ENCODE peak calls at places on chromosomes 7 and 10, in six cellular contexts. One of them, this sample, is unnamed.

GRCh38 chr7:93150200-93150835 is 2.1 kb upstream of the SAMD9L start:
- DNase-seq in colonic mucosa: no peak
- DNase-seq in lung: no peak
- DNase-seq in HCT116: no peak
- DNase-seq in psoas muscle: no peak
- DNase-seq in upper lobe of right lung: no peak
- DNase-seq in this sample: peak; percentile 74

GRCh38 chr10:89659185-89660131 is 14.4 kb upstream of the PANK1 start:
- DNase-seq in colonic mucosa: no peak
- DNase-seq in lung: no peak
- DNase-seq in HCT116: no peak
- DNase-seq in psoas muscle: no peak
- DNase-seq in upper lobe of right lung: no peak
- DNase-seq in this sample: no peak

GRCh38 chr10:114404171-114405010 is at the start of gene AFAP1L2:
- DNase-seq in colonic mucosa: peak; percentile 71
- DNase-seq in lung: no peak
- DNase-seq in HCT116: no peak
- DNase-seq in psoas muscle: peak; percentile 65
- DNase-seq in upper lobe of right lung: no peak
- DNase-seq in this sample: peak; percentile 29

GRCh38 chr7:129454249-129454551 is 20.0 kb downstream of the STRIP2 start:
- DNase-seq in colonic mucosa: no peak
- DNase-seq in lung: no peak
- DNase-seq in HCT116: no peak
- DNase-seq in psoas muscle: no peak
- DNase-seq in upper lobe of right lung: no peak
- DNase-seq in this sample: peak; percentile 83

GRCh38 chr7:100053201-100053600 is 3.6 kb downstream of the ZSCAN21 start:
- DNase-seq in colonic mucosa: peak; percentile 60
- DNase-seq in lung: peak; percentile 48
- DNase-seq in HCT116: peak; percentile 57
- DNase-seq in psoas muscle: peak; percentile 66
- DNase-seq in upper lobe of right lung: no peak
- DNase-seq in this sample: peak; percentile 80

GRCh38 chr10:11875499-11876281 is 52.5 kb downstream of the PROSER2 start:
- DNase-seq in colonic mucosa: peak; percentile 87
- DNase-seq in lung: peak; percentile 92
- DNase-seq in HCT116: peak; percentile 88
- DNase-seq in psoas muscle: peak; percentile 91
- DNase-seq in upper lobe of right lung: peak; percentile 93
- DNase-seq in this sample: peak; percentile 94

GRCh38 chr7:42493436-42494198 is 256.6 kb upstream of the GLI3 start:
- DNase-seq in colonic mucosa: peak; percentile 63
- DNase-seq in lung: peak; percentile 79
- DNase-seq in HCT116: no peak
- DNase-seq in psoas muscle: peak; percentile 86
- DNase-seq in upper lobe of right lung: peak; percentile 83
- DNase-seq in this sample: peak; percentile 85

GRCh38 chr10:17836917-17837316 is 27.8 kb downstream of the MRC1 start:
- DNase-seq in colonic mucosa: peak; percentile 43
- DNase-seq in lung: peak; percentile 36
- DNase-seq in HCT116: no peak
- DNase-seq in psoas muscle: no peak
- DNase-seq in upper lobe of right lung: no peak
- DNase-seq in this sample: peak; percentile 59

GRCh38 chr7:2612445-2613112 is 19.2 kb upstream of the TTYH3 start:
- DNase-seq in colonic mucosa: peak; percentile 68
- DNase-seq in lung: no peak
- DNase-seq in HCT116: peak; percentile 39
- DNase-seq in psoas muscle: no peak
- DNase-seq in upper lobe of right lung: no peak
- DNase-seq in this sample: no peak

GRCh38 chr7:151051108-151051507 is 2.8 kb downstream of the ASIC3 start:
- DNase-seq in colonic mucosa: peak; percentile 45
- DNase-seq in lung: peak; percentile 48
- DNase-seq in HCT116: no peak
- DNase-seq in psoas muscle: peak; percentile 82
- DNase-seq in upper lobe of right lung: peak; percentile 79
- DNase-seq in this sample: peak; percentile 51

GRCh38 chr7:20238754-20239324 is 21.7 kb upstream of the MACC1 start:
- DNase-seq in colonic mucosa: no peak
- DNase-seq in lung: no peak
- DNase-seq in HCT116: no peak
- DNase-seq in psoas muscle: no peak
- DNase-seq in upper lobe of right lung: peak; percentile 81
- DNase-seq in this sample: peak; percentile 51

GRCh38 chr10:123294109-123294508 is 139.9 kb downstream of the BUB3 start:
- DNase-seq in colonic mucosa: no peak
- DNase-seq in lung: no peak
- DNase-seq in HCT116: no peak
- DNase-seq in psoas muscle: no peak
- DNase-seq in upper lobe of right lung: no peak
- DNase-seq in this sample: peak; percentile 19

GRCh38 chr10:106652279-106652678 is 512.2 kb downstream of the SORCS1 start:
- DNase-seq in colonic mucosa: no peak
- DNase-seq in lung: no peak
- DNase-seq in HCT116: no peak
- DNase-seq in psoas muscle: no peak
- DNase-seq in upper lobe of right lung: no peak
- DNase-seq in this sample: peak; percentile 6

GRCh38 chr10:51425431-51425830 is 274.0 kb downstream of the CSTF2T start:
- DNase-seq in colonic mucosa: no peak
- DNase-seq in lung: no peak
- DNase-seq in HCT116: no peak
- DNase-seq in psoas muscle: no peak
- DNase-seq in upper lobe of right lung: no peak
- DNase-seq in this sample: no peak

GRCh38 chr10:133356953-133357292 is 896 bp downstream of the FUOM start:
- DNase-seq in colonic mucosa: no peak
- DNase-seq in lung: no peak
- DNase-seq in HCT116: no peak
- DNase-seq in psoas muscle: no peak
- DNase-seq in upper lobe of right lung: no peak
- DNase-seq in this sample: no peak

GRCh38 chr7:94698275-94698674 is 42.3 kb upstream of the SGCE start:
- DNase-seq in colonic mucosa: no peak
- DNase-seq in lung: no peak
- DNase-seq in HCT116: peak; percentile 13
- DNase-seq in psoas muscle: no peak
- DNase-seq in upper lobe of right lung: no peak
- DNase-seq in this sample: peak; percentile 74

GRCh38 chr7:45885264-45885882 is 2.9 kb upstream of the IGFBP1 start:
- DNase-seq in colonic mucosa: no peak
- DNase-seq in lung: no peak
- DNase-seq in HCT116: peak; percentile 16
- DNase-seq in psoas muscle: no peak
- DNase-seq in upper lobe of right lung: no peak
- DNase-seq in this sample: peak; percentile 20

GRCh38 chr7:50509459-50509858 is 55.7 kb downstream of the DDC start:
- DNase-seq in colonic mucosa: no peak
- DNase-seq in lung: no peak
- DNase-seq in HCT116: no peak
- DNase-seq in psoas muscle: no peak
- DNase-seq in upper lobe of right lung: no peak
- DNase-seq in this sample: peak; percentile 15

GRCh38 chr7:73668103-73668937 is 689 bp downstream of the VPS37D start:
- DNase-seq in colonic mucosa: no peak
- DNase-seq in lung: no peak
- DNase-seq in HCT116: no peak
- DNase-seq in psoas muscle: peak; percentile 40
- DNase-seq in upper lobe of right lung: no peak
- DNase-seq in this sample: no peak
- H3K4me3 ChIP-seq in colonic mucosa: peak overlapping the region; percentile 31
- H3K4me3 ChIP-seq in lung: peak overlapping the region; percentile 64
- H3K4me3 ChIP-seq in HCT116: peak overlapping the region; percentile 68
- H3K4me3 ChIP-seq in psoas muscle: peak overlapping the region; percentile 68
- H3K4me3 ChIP-seq in upper lobe of right lung: peak overlapping the region; percentile 53
- H3K4me3 ChIP-seq in this sample: peak overlapping the region; percentile 36

DNA sequence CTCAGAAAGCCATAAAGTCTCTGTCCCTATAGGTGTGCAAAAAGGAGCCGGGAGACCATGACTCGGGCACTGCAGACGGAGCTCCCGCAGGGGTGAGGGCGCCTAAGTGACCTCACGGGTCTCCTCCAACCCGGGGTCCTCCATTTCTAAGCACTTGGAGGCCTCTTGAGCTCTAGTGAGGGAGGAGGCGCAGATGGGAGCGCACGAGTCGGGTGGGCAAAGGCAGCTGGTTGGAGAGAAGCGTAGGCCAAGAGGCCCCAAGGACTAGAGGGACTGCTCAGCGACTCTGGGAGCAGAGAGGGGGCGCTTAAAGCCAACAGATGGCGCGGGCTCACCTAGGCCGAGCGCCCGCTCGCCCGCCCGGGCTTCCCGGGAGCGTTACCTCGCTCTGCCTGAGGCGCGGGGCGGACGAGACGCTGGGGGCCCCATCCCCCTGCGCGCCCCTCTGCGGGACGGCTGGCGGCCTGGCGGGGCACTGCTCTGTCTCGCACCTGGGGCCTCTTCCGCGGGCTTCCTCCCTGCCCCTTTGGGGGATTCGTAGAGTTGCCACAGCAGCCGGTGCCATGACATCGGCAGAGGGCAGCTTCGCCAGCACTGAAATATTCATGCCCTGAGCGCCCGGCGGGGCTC is 521 bp upstream of the CDH23 start:
- DNase-seq in colonic mucosa: no peak
- DNase-seq in lung: no peak
- DNase-seq in HCT116: no peak
- DNase-seq in psoas muscle: peak; percentile 72
- DNase-seq in upper lobe of right lung: peak; percentile 68
- DNase-seq in this sample: no peak
- TF ChIP-seq CTCF in colonic mucosa: no peak
- TF ChIP-seq CTCF in lung: peak; percentile 3
- TF ChIP-seq CTCF in HCT116: no peak
- TF ChIP-seq CTCF in psoas muscle: peak; percentile 50
- TF ChIP-seq CTCF in upper lobe of right lung: peak; percentile 47
- TF ChIP-seq CTCF in this sample: peak; percentile 44

DNA sequence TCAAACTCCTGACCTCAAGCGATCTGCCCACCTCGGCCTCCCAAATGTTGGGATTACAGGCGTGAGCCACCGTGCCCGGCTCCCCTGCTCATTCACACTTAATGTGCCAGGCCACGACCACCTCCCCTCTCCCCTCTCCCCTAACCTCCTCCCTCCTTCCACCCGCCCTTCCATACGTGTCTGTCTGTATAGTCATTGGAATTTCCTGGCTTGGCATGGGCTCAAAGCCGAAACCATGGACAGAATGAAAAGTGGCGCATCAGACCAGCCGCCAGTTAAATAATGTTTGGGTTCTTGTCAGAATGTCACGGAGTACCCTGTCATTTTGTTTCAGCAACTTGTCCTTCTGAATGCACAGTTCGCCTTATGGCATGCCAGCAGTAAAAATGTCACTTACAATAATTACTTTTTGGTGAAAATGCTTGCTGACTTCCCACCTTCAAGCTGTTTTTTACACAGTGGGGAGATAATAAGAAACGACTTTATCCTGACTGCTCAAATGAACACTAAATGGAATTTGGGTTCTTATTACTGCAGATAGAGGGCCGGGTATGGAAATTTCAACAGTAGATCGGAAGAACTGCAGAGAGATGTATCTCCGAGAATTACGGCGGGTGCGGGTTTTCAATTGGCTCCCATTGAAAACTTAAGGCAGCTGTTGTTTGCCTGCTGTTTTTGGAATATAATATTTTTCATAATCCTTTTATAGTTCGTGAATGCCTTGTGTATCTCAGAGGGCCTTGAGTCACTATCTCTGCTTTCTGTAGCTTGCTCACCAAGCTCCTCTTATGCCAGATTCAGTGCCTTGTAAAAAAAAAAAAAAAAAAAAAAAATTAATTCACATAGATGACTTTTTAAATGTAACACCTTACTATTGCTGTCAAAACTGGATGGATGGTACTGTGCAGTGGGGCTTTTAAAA is 65.5 kb upstream of the SH2B2 start:
- DNase-seq in colonic mucosa: no peak
- DNase-seq in lung: no peak
- DNase-seq in HCT116: no peak
- DNase-seq in psoas muscle: no peak
- DNase-seq in upper lobe of right lung: no peak
- DNase-seq in this sample: peak; percentile 40
- H3K4me3 ChIP-seq in colonic mucosa: no peak overlapping the region
- H3K4me3 ChIP-seq in lung: no peak overlapping the region
- H3K4me3 ChIP-seq in HCT116: no peak overlapping the region
- H3K4me3 ChIP-seq in psoas muscle: no peak overlapping the region
- H3K4me3 ChIP-seq in upper lobe of right lung: no peak overlapping the region
- H3K4me3 ChIP-seq in this sample: no peak overlapping the region

DNA sequence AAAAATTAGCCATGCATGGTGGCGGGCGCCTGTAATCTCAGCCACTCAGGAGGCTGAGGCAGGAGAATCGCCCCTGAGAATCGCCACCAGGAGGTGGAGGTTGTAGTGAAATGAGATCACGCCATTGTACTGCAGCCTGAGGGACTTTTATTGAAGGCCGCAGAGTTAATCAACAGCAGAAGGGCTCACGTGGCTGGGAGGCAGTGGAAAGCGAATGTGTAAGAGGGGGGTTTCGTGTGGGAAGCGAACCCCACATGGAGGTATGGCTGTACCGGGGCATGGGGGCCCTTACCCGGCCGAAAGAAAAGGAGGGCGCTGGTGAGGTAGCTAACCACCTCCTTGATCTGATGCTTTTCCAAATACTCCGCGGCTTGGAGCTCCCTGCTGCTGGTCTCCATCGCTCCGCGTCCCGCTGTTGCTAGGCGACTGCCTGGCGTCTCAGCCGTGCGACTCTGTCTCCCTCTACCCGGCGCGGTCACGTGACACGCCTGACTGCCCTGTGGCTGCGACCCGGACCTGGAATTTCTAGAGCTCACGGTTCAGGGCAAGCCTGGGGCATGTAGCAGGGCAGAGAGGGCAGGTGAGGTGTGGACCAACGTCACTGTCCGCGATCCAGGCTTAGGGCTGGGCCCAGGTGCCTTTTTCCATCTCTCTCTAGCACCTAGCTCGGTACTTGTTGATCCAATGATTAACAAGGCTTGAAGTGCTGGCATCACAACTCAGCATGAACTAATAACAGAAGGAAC is at the start of gene EFCAB10:
- DNase-seq in colonic mucosa: peak; percentile 64
- DNase-seq in lung: peak; percentile 77
- DNase-seq in HCT116: peak; percentile 56
- DNase-seq in psoas muscle: peak; percentile 63
- DNase-seq in upper lobe of right lung: peak; percentile 91
- DNase-seq in this sample: peak; percentile 59
- TF ChIP-seq CTCF in colonic mucosa: no peak
- TF ChIP-seq CTCF in lung: no peak
- TF ChIP-seq CTCF in HCT116: no peak
- TF ChIP-seq CTCF in psoas muscle: no peak
- TF ChIP-seq CTCF in upper lobe of right lung: no peak
- TF ChIP-seq CTCF in this sample: no peak

GRCh38 chr7:54932818-54933543 is 85.8 kb upstream of the EGFR start:
- DNase-seq in colonic mucosa: peak; percentile 69
- DNase-seq in lung: peak; percentile 70
- DNase-seq in HCT116: peak; percentile 28
- DNase-seq in psoas muscle: peak; percentile 82
- DNase-seq in upper lobe of right lung: peak; percentile 90
- DNase-seq in this sample: peak; percentile 53
- H3K4me3 ChIP-seq in colonic mucosa: peak overlapping the region; percentile 36
- H3K4me3 ChIP-seq in lung: peak overlapping the region; percentile 34
- H3K4me3 ChIP-seq in HCT116: peak overlapping the region; percentile 42
- H3K4me3 ChIP-seq in psoas muscle: peak overlapping the region; percentile 64
- H3K4me3 ChIP-seq in upper lobe of right lung: peak overlapping the region; percentile 42
- H3K4me3 ChIP-seq in this sample: peak overlapping the region; percentile 46

GRCh38 chr10:73414230-73414981 is 548 bp upstream of the ANXA7 start:
- DNase-seq in colonic mucosa: peak; percentile 64
- DNase-seq in lung: no peak
- DNase-seq in HCT116: no peak
- DNase-seq in psoas muscle: no peak
- DNase-seq in upper lobe of right lung: no peak
- DNase-seq in this sample: peak; percentile 86
- TF ChIP-seq CTCF in colonic mucosa: no peak
- TF ChIP-seq CTCF in lung: no peak
- TF ChIP-seq CTCF in HCT116: no peak
- TF ChIP-seq CTCF in psoas muscle: no peak
- TF ChIP-seq CTCF in upper lobe of right lung: no peak
- TF ChIP-seq CTCF in this sample: no peak

This sample was measured in bronchial epithelial cell.